ENCODE peak calls at places on chromosomes 11 and 22, in seven cellular contexts. N is non-pigmented ciliary epithelial cell, B is caudate nucleus, X is fibroblast of lung, V is OCI-M1, A is ELR, L is HS-5. I is an unnamed sample.

GRCh38 chr11:60951909-60952741 is at the start of gene SLC15A3:
- DNase-seq in N (no peak), B (no peak), X (peak; percentile 50), V (peak; percentile 66), A (peak; percentile 55), L (peak; percentile 11), I (peak; percentile 84)

GRCh38 chr22:39966522-39966921 is 6.3 kb downstream of the TMA7B start:
- DNase-seq in N (no peak), B (no peak), X (peak; percentile 31), V (no peak), A (no peak), L (no peak), I (no peak)

GRCh38 chr11:109752212-109752825 is 330.3 kb downstream of the C11orf87 start:
- DNase-seq in N (no peak), B (no peak), X (no peak), V (no peak), A (no peak), L (no peak), I (no peak)

GRCh38 chr11:13384837-13385417 is 78.1 kb downstream of the BTBD10 start:
- DNase-seq in N (peak; percentile 11), B (peak; percentile 17), X (peak; percentile 61), V (peak; percentile 74), A (peak; percentile 66), L (peak; percentile 16), I (peak; percentile 12)

GRCh38 chr22:36252754-36253522 is at the start of gene APOL1:
- DNase-seq in N (no peak), B (no peak), X (peak; percentile 49), V (peak; percentile 93), A (peak; percentile 48), L (no peak), I (peak; percentile 44)

GRCh38 chr11:65530157-65530496 is 5.2 kb downstream of the SCYL1 start:
- DNase-seq in N (no peak), B (no peak), X (no peak), V (no peak), A (peak; percentile 38), L (no peak), I (no peak)

GRCh38 chr11:118212131-118212725 is 12.6 kb downstream of the JAML start:
- DNase-seq in N (no peak), B (no peak), X (no peak), V (peak; percentile 71), A (no peak), L (no peak), I (no peak)

GRCh38 chr11:32566527-32566926 is 17.1 kb upstream of the EIF3M start:
- DNase-seq in N (no peak), B (no peak), X (no peak), V (peak; percentile 60), A (peak; percentile 20), L (no peak), I (no peak)

GRCh38 chr22:30453731-30454510 is 17.9 kb downstream of the SEC14L3 start:
- DNase-seq in N (no peak), B (no peak), X (peak; percentile 29), V (peak; percentile 75), A (peak; percentile 19), L (no peak), I (no peak)

GRCh38 chr11:391117-392017 is 2.6 kb upstream of the PKP3 start:
- DNase-seq in N (no peak), B (no peak), X (no peak), V (no peak), A (no peak), L (no peak), I (no peak)

GRCh38 chr22:17792854-17793434 is 18.7 kb upstream of the BID start:
- DNase-seq in N (no peak), B (no peak), X (no peak), V (no peak), A (no peak), L (no peak), I (no peak)

GRCh38 chr11:115222218-115222862 is 281.9 kb downstream of the CADM1 start:
- DNase-seq in N (peak; percentile 89), B (no peak), X (peak; percentile 86), V (no peak), A (peak; percentile 58), L (peak; percentile 32), I (peak; percentile 39)

GRCh38 chr11:93888026-93888425 is 37.6 kb upstream of the VSTM5 start:
- DNase-seq in N (no peak), B (no peak), X (no peak), V (no peak), A (no peak), L (no peak), I (no peak)

GRCh38 chr22:20175597-20175900 is 24.7 kb upstream of the CCDC188 start:
- DNase-seq in N (no peak), B (no peak), X (no peak), V (no peak), A (no peak), L (no peak), I (no peak)

GRCh38 chr11:117823941-117824420 is 563 bp downstream of the FXYD2 start:
- DNase-seq in N (no peak), B (no peak), X (peak; percentile 87), V (no peak), A (no peak), L (no peak), I (no peak)

GRCh38 chr22:29314537-29315285 is 786 bp downstream of the RASL10A start:
- DNase-seq in N (no peak), B (no peak), X (no peak), V (no peak), A (peak; percentile 30), L (no peak), I (no peak)

GRCh38 chr11:78000193-78000592 is 5.7 kb upstream of the INTS4 start:
- DNase-seq in N (peak; percentile 28), B (peak; percentile 4), X (peak; percentile 82), V (peak; percentile 96), A (peak; percentile 81), L (peak; percentile 36), I (no peak)

GRCh38 chr11:36312593-36312990 is 16.5 kb downstream of the PRR5L start:
- DNase-seq in N (no peak), B (no peak), X (peak; percentile 94), V (no peak), A (peak; percentile 91), L (no peak), I (no peak)

GRCh38 chr22:26033586-26033985 is 135.7 kb upstream of the SEZ6L start:
- DNase-seq in N (no peak), B (no peak), X (no peak), V (no peak), A (no peak), L (no peak), I (no peak)

GRCh38 chr11:78351979-78352731 is 65.5 kb downstream of the GAB2 start:
- DNase-seq in N (no peak), B (no peak), X (no peak), V (no peak), A (no peak), L (no peak), I (no peak)

I was measured in GM19239.